ENCODE peak calls at places on chromosomes 13 and 19, in five cellular contexts. F is psoas muscle; H is activated CD4-positive, alpha-beta T cell treated with anti-CD3 and anti-CD28 coated beads, Interleukin-2, amount 50 U/mL, for 48 hours; I is left ventricle myocardium inferior; D is mucosa of gallbladder. C is an unnamed sample.

GRCh38 chr13:38872693-38873092 is 117.9 kb downstream of the STOML3 start:
- DNase-seq in F (peak), H (peak), I (no peak), D (peak), C (peak)

GRCh38 chr19:29967623-29968022 is 25.6 kb downstream of the URI1 start:
- DNase-seq in F (no peak), H (no peak), I (no peak), D (no peak), C (no peak)

GRCh38 chr13:99058527-99059495 is 80.9 kb upstream of the DOCK9 start:
- DNase-seq in F (no peak), H (no peak), I (no peak), D (no peak), C (no peak)

GRCh38 chr19:43789029-43789428 is 8.3 kb upstream of the KCNN4 start:
- DNase-seq in F (no peak), H (peak), I (no peak), D (no peak), C (no peak)

GRCh38 chr19:50046649-50047503 is 21.1 kb downstream of the ZNF473 start:
- DNase-seq in F (peak), H (peak), I (peak), D (peak), C (peak)

GRCh38 chr13:44022196-44022595 is 142.5 kb downstream of the LACC1 start:
- DNase-seq in F (no peak), H (no peak), I (no peak), D (no peak), C (no peak)

GRCh38 chr13:20351279-20352022 is 119.3 kb upstream of the GJB6 start:
- DNase-seq in F (no peak), H (no peak), I (no peak), D (no peak), C (peak)

GRCh38 chr19:55341191-55342043 is 1.7 kb downstream of the KMT5C start:
- DNase-seq in F (peak), H (peak), I (peak), D (peak), C (peak)

GRCh38 chr13:46717275-46717674 is 79.7 kb downstream of the ESD start:
- DNase-seq in F (no peak), H (no peak), I (no peak), D (no peak), C (no peak)

GRCh38 chr13:41985788-41986508 is 25.0 kb upstream of the VWA8 start:
- DNase-seq in F (no peak), H (no peak), I (no peak), D (no peak), C (no peak)

GRCh38 chr19:40254714-40255418 is 28.4 kb upstream of the CCNP start:
- DNase-seq in F (no peak), H (no peak), I (peak), D (no peak), C (no peak)

GRCh38 chr13:76656056-76656455 is 230.1 kb downstream of the KCTD12 start:
- DNase-seq in F (no peak), H (no peak), I (no peak), D (no peak), C (no peak)

GRCh38 chr19:18006895-18007604 is 920 bp upstream of the ARRDC2 start:
- DNase-seq in F (peak), H (peak), I (peak), D (peak), C (peak)

GRCh38 chr13:32720026-32720425 is 133.8 kb downstream of the PDS5B start:
- DNase-seq in F (no peak), H (no peak), I (no peak), D (no peak), C (no peak)

GRCh38 chr19:23254141-23254910 is 4.1 kb upstream of the ZNF724 start:
- DNase-seq in F (no peak), H (no peak), I (no peak), D (no peak), C (no peak)